ENCODE peak calls at places on chromosomes 3 and 15, in six cellular contexts. H, D, X, S, I and Q are unnamed samples.

GRCh38 chr3:130760922-130761321 is 14.3 kb upstream of the PIK3R4 start:
- DNase-seq in D (no peak), X (no peak), H (no peak), I (no peak), S (no peak), Q (peak)

GRCh38 chr3:137409584-137409983 is 354.5 kb upstream of the SOX14 start:
- DNase-seq in I (no peak), S (no peak), D (no peak), H (no peak), X (no peak), Q (no peak)

GRCh38 chr3:74651885-74652284 is 37.4 kb upstream of the CNTN3 start:
- DNase-seq in X (no peak), I (no peak), D (no peak), S (no peak), H (no peak), Q (no peak)

GRCh38 chr3:184687363-184688049 is 24.4 kb downstream of the MAGEF1 start:
- DNase-seq in X (peak), H (no peak), S (peak), I (no peak), D (no peak), Q (no peak)

GRCh38 chr3:46416134-46417119 is 9.4 kb downstream of the CCRL2 start:
- DNase-seq in S (no peak), D (no peak), H (no peak), I (no peak), X (no peak), Q (no peak)

GRCh38 chr15:89112341-89112971 is 24.2 kb downstream of the ABHD2 start:
- DNase-seq in I (no peak), D (peak), X (no peak), S (no peak), H (no peak), Q (peak)

GRCh38 chr3:145952541-145952940 is 208.4 kb downstream of the PLOD2 start:
- DNase-seq in I (peak), D (peak), H (peak), X (no peak), S (no peak), Q (peak)

GRCh38 chr3:100354850-100355249 is 20.3 kb downstream of the NIT2 start:
- DNase-seq in I (peak), X (no peak), S (no peak), D (no peak), H (no peak), Q (no peak)

GRCh38 chr3:125042725-125043406 is 12.9 kb downstream of the HEG1 start:
- DNase-seq in H (no peak), X (no peak), D (peak), I (peak), S (peak), Q (peak)

GRCh38 chr15:85860394-85861161 is 65.9 kb upstream of the KLHL25 start:
- DNase-seq in H (no peak), S (no peak), D (no peak), X (no peak), I (no peak), Q (no peak)

GRCh38 chr15:99764521-99764920 is 31.3 kb upstream of the LYSMD4 start:
- DNase-seq in X (no peak), D (no peak), I (no peak), S (no peak), H (no peak), Q (no peak)

GRCh38 chr15:41936649-41937567 is 35.4 kb downstream of the EHD4 start:
- DNase-seq in H (no peak), X (no peak), D (peak), I (peak), S (peak), Q (peak)

GRCh38 chr3:17412950-17413530 is 329.4 kb downstream of the TBC1D5 start:
- DNase-seq in I (peak), D (peak), X (peak), H (peak), S (no peak), Q (peak)